ENCODE peak calls at places on chromosomes 6 and 20, in five cellular contexts. N is MM.1S, C is endodermal cell, P is tibial artery, L is gastrocnemius medialis. U is an unnamed sample. For H3K27me3, the result is how much of the 10 kb centered on the place peaks cover.

GRCh38 chr20:1127840-1128239 is 9.4 kb downstream of the PSMF1 start:
- DNase-seq in N (no peak), C (no peak), P (no peak), L (no peak), U (no peak)

GRCh38 chr6:144053601-144054000 is 41.8 kb downstream of the SF3B5 start:
- DNase-seq in N (no peak), C (no peak), P (no peak), L (no peak), U (no peak)

GRCh38 chr6:903746-904145 is 210.8 kb upstream of the EXOC2 start:
- DNase-seq in N (no peak), C (no peak), P (no peak), L (no peak), U (no peak)

GRCh38 chr20:45329497-45330319 is 18.5 kb downstream of the SDC4 start:
- DNase-seq in N (no peak), C (no peak), P (no peak), L (no peak), U (no peak)

GRCh38 chr20:1429143-1429728 is 36.4 kb upstream of the FKBP1A start:
- DNase-seq in N (no peak), C (no peak), P (no peak), L (no peak), U (no peak)

GRCh38 chr6:148967546-148967945 is 220.7 kb downstream of the UST start:
- DNase-seq in N (no peak), C (peak), P (no peak), L (no peak), U (no peak)

GRCh38 chr20:38927902-38928578 is 1.8 kb downstream of the FAM83D start:
- DNase-seq in N (no peak), C (no peak), P (no peak), L (no peak), U (no peak)

GRCh38 chr6:3458706-3459421 is 2.0 kb upstream of the SLC22A23 start:
- DNase-seq in N (no peak), C (no peak), P (no peak), L (no peak), U (no peak)

GRCh38 chr20:35226126-35226774 is at the start of gene MMP24:
- DNase-seq in N (no peak), C (peak), P (no peak), L (no peak), U (no peak)

GRCh38 chr6:70371454-70372105 is 41.7 kb upstream of the FAM135A start:
- DNase-seq in N (peak), C (no peak), P (no peak), L (no peak), U (peak)

GRCh38 chr20:63896136-63896890 is 1.4 kb downstream of the DNAJC5 start:
- DNase-seq in N (peak), C (peak), P (peak), L (peak), U (peak)

GRCh38 chr6:155274533-155274932 is 10.7 kb downstream of the CLDN20 start:
- DNase-seq in N (no peak), C (no peak), P (no peak), L (no peak), U (no peak)

GRCh38 chr6:170036916-170037315 is 254.0 kb downstream of the DLL1 start:
- DNase-seq in N (no peak), C (no peak), P (peak), L (no peak), U (no peak)

GRCh38 chr6:138404666-138405337 is 779 bp downstream of the HEBP2 start:
- DNase-seq in N (no peak), C (peak), P (peak), L (peak), U (no peak)

GRCh38 chr6:73746776-73747175 is 50.8 kb downstream of the CD109 start:
- DNase-seq in N (no peak), C (no peak), P (no peak), L (no peak), U (no peak)

GRCh38 chr6:10855233-10855632 is 16.9 kb upstream of the MAK start:
- DNase-seq in N (peak), C (no peak), P (no peak), L (no peak), U (no peak)

GRCh38 chr6:125121894-125122293 is 31.7 kb upstream of the TPD52L1 start:
- DNase-seq in N (no peak), C (no peak), P (no peak), L (no peak), U (no peak)

GRCh38 chr6:28664870-28665396 is 139.3 kb downstream of the GPX5 start:
- DNase-seq in N (no peak), C (no peak), P (no peak), L (no peak), U (no peak)

GRCh38 chr20:47543006-47543431 is 41.3 kb downstream of the NCOA3 start:
- DNase-seq in N (no peak), C (no peak), P (no peak), L (no peak), U (no peak)

GRCh38 chr20:37310951-37311350 is 21.5 kb downstream of the MANBAL start:
- DNase-seq in N (no peak), C (no peak), P (no peak), L (no peak), U (no peak)

GRCh38 chr6:10393544-10394225 is 21.2 kb downstream of the TFAP2A start:
- DNase-seq in N (no peak), C (no peak), P (no peak), L (no peak), U (no peak)

GRCh38 chr6:135324531-135324930 is 143.4 kb downstream of the MYB start:
- DNase-seq in N (no peak), C (no peak), P (no peak), L (no peak), U (no peak)

GRCh38 chr6:164825386-164825785 is 484.0 kb downstream of the C6orf118 start:
- DNase-seq in N (no peak), C (no peak), P (no peak), L (no peak), U (no peak)

GRCh38 chr6:156717542-156717941 is 59.6 kb upstream of the ARID1B start:
- DNase-seq in N (no peak), C (no peak), P (no peak), L (no peak), U (no peak)

GRCh38 chr6:114390176-114390575 is 47.4 kb upstream of the HS3ST5 start:
- DNase-seq in N (no peak), C (no peak), P (no peak), L (no peak), U (no peak)

GRCh38 chr6:115601064-115601463 is 459.6 kb downstream of the FRK start:
- DNase-seq in N (no peak), C (no peak), P (no peak), L (no peak), U (no peak)

GRCh38 chr20:38434310-38434741 is 802 bp downstream of the SNHG17 start:
- DNase-seq in N (peak), C (peak), P (no peak), L (no peak), U (peak)

GRCh38 chr6:54920628-54921027 is 74.1 kb downstream of the FAM83B start:
- DNase-seq in N (no peak), C (no peak), P (no peak), L (no peak), U (no peak)

GRCh38 chr6:41937881-41938574 is 3.6 kb downstream of the CCND3 start:
- DNase-seq in N (no peak), C (no peak), P (no peak), L (no peak), U (no peak)

GRCh38 chr6:107214655-107215054 is 99.3 kb upstream of the BEND3 start:
- DNase-seq in N (no peak), C (no peak), P (no peak), L (no peak), U (no peak)

GRCh38 chr6:71544028-71544427 is 255.4 kb downstream of the OGFRL1 start:
- DNase-seq in N (no peak), C (no peak), P (no peak), L (no peak), U (no peak)

GRCh38 chr20:37336369-37337207 is 9.4 kb upstream of the SRC start:
- DNase-seq in N (peak), C (peak), P (no peak), L (no peak), U (peak)

GRCh38 chr6:108835218-108835850 is 12.9 kb upstream of the ARMC2 start:
- DNase-seq in N (peak), C (peak), P (peak), L (peak), U (no peak)

GRCh38 chr6:157983439-157984119 is 1.9 kb downstream of the SYNJ2 start:
- DNase-seq in N (no peak), C (peak), P (peak), L (no peak), U (no peak)
- H3K4me3 ChIP-seq in N (no peak), C (peak), P (peak), L (no peak), U (no peak)

GRCh38 chr6:18387061-18387721 is at the start of gene RNF144B:
- DNase-seq in N (peak), C (peak), P (peak), L (peak), U (peak)
- TF ChIP-seq CTCF in N (no peak), C (peak), P (no peak), L (no peak), U (no peak)

GRCh38 chr20:49338061-49338460 is 60.2 kb upstream of the ZNFX1 start:
- DNase-seq in N (no peak), C (no peak), P (no peak), L (no peak), U (no peak)

GRCh38 chr20:49336786-49337185 is 58.9 kb upstream of the ZNFX1 start:
- DNase-seq in N (no peak), C (no peak), P (no peak), L (no peak), U (no peak)

GRCh38 chr20:49339123-49339522 is 61.3 kb upstream of the ZNFX1 start:
- DNase-seq in N (no peak), C (no peak), P (no peak), L (no peak), U (no peak)

GRCh38 chr20:49337357-49337756 is 59.5 kb upstream of the ZNFX1 start:
- DNase-seq in N (no peak), C (no peak), P (no peak), L (no peak), U (no peak)

DNA sequence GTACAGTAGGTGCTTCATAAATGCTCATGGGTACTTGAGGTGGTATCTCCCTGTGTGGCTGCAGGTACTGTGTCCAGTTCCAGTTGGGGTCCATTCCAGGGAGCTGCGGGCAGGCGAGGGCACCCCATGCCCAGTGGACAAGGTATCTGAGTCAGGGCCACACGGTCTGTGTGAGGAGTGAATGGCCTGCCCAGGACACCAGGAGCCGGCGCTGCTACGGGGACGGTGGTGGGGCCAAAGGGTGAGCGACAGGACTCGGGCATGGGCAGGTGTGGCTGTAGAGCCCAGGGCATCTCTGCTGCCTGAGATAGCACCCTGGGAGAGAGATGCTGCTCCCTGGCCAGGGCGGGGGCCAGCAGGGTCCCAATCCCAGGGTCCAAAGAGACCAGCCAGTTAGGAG is 57.6 kb upstream of the ZNFX1 start:
- DNase-seq in N (no peak), C (no peak), P (no peak), L (no peak), U (no peak)
- H3K27me3 ChIP-seq in N (under half), C (under half), P (under half), L (under half), U (under half)

GRCh38 chr6:37239950-37240713 is 17.4 kb upstream of the TBC1D22B start:
- DNase-seq in N (peak), C (no peak), P (peak), L (peak), U (peak)

GRCh38 chr6:37237789-37238188 is 19.8 kb upstream of the TBC1D22B start:
- DNase-seq in N (no peak), C (no peak), P (no peak), L (no peak), U (no peak)

GRCh38 chr6:37242042-37242428 is 15.5 kb upstream of the TBC1D22B start:
- DNase-seq in N (no peak), C (no peak), P (no peak), L (no peak), U (no peak)

GRCh38 chr6:37241131-37241530 is 16.4 kb upstream of the TBC1D22B start:
- DNase-seq in N (no peak), C (no peak), P (no peak), L (no peak), U (no peak)

GRCh38 chr6:37239511-37239910 is 18.1 kb upstream of the TBC1D22B start:
- DNase-seq in N (no peak), C (no peak), P (no peak), L (no peak), U (no peak)
- H3K4me3 ChIP-seq in N (no peak), C (no peak), P (no peak), L (no peak), U (no peak)

GRCh38 chr20:62694106-62694505 is 14.5 kb upstream of the NTSR1 start:
- DNase-seq in N (no peak), C (no peak), P (no peak), L (no peak), U (no peak)
- TF ChIP-seq CTCF in N (no peak), C (peak), P (no peak), L (no peak), U (no peak)

GRCh38 chr20:57582029-57582378 is 21.1 kb downstream of the PCK1 start:
- DNase-seq in N (no peak), C (no peak), P (no peak), L (no peak), U (no peak)

GRCh38 chr20:57579331-57579897 is 18.5 kb downstream of the PCK1 start:
- DNase-seq in N (no peak), C (no peak), P (no peak), L (no peak), U (no peak)

GRCh38 chr20:57581202-57582028 is 20.5 kb downstream of the PCK1 start:
- DNase-seq in N (no peak), C (no peak), P (peak), L (no peak), U (no peak)

GRCh38 chr20:57579898-57580447 is 19.1 kb downstream of the PCK1 start:
- DNase-seq in N (no peak), C (no peak), P (no peak), L (no peak), U (no peak)

GRCh38 chr20:57580478-57581201 is 19.7 kb downstream of the PCK1 start:
- DNase-seq in N (no peak), C (no peak), P (no peak), L (no peak), U (no peak)
- H3K27me3 ChIP-seq in N (half or more), C (under half), P (under half), L (under half), U (under half)

GRCh38 chr20:23776067-23776771 is 25.5 kb upstream of the CST1 start:
- DNase-seq in N (no peak), C (peak), P (no peak), L (no peak), U (no peak)
- H3K4me3 ChIP-seq in N (no peak), C (no peak), P (no peak), L (no peak), U (no peak)

GRCh38 chr20:10179574-10180298 is 38.9 kb upstream of the SNAP25 start:
- DNase-seq in N (no peak), C (peak), P (no peak), L (no peak), U (no peak)
- TF ChIP-seq CTCF in N (peak), C (peak), P (no peak), L (no peak), U (peak)

U was measured in GM06990.